ENCODE peak calls at places on chromosomes 3 and 15, in nine cellular contexts. One of them, this sample, is unnamed.

GRCh38 chr15:24645627-24646026 is 29.9 kb upstream of the NPAP1 start:
- DNase-seq in NCI-H1417: no peak
- DNase-seq in naive B cell: no peak
- DNase-seq in progenitor cell of endocrine pancreas: no peak
- DNase-seq in GM23338: no peak
- DNase-seq in activated naive CD4-positive, alpha-beta T cell treated with anti-CD3 and anti-CD28 coated beads, Interleukin-2, amount 50 U/mL, for 72 hours: no peak
- DNase-seq in fibroblast of the aortic adventitia: no peak
- DNase-seq in stimulated activated CD4-positive, alpha-beta T cell treated with anti-CD3 and anti-CD28 coated beads, Interleukin-1b, Interleukin-23, amount 100 ng/mL, for 48 hours: no peak
- DNase-seq in NCI-H1092: no peak
- DNase-seq in this sample: no peak

GRCh38 chr15:68310178-68310810 is 32.7 kb downstream of the FEM1B start:
- DNase-seq in activated naive CD4-positive, alpha-beta T cell treated with anti-CD3 and anti-CD28 coated beads, Interleukin-2, amount 50 U/mL, for 72 hours: peak
- DNase-seq in stimulated activated CD4-positive, alpha-beta T cell treated with anti-CD3 and anti-CD28 coated beads, Interleukin-1b, Interleukin-23, amount 100 ng/mL, for 48 hours: no peak
- DNase-seq in NCI-H1092: no peak
- DNase-seq in GM23338: no peak
- DNase-seq in fibroblast of the aortic adventitia: no peak
- DNase-seq in progenitor cell of endocrine pancreas: no peak
- DNase-seq in NCI-H1417: no peak
- DNase-seq in naive B cell: no peak
- DNase-seq in this sample: no peak

GRCh38 chr3:148005456-148005855 is 596.3 kb downstream of the ZIC1 start:
- DNase-seq in stimulated activated CD4-positive, alpha-beta T cell treated with anti-CD3 and anti-CD28 coated beads, Interleukin-1b, Interleukin-23, amount 100 ng/mL, for 48 hours: no peak
- DNase-seq in fibroblast of the aortic adventitia: no peak
- DNase-seq in GM23338: no peak
- DNase-seq in NCI-H1092: no peak
- DNase-seq in naive B cell: no peak
- DNase-seq in activated naive CD4-positive, alpha-beta T cell treated with anti-CD3 and anti-CD28 coated beads, Interleukin-2, amount 50 U/mL, for 72 hours: no peak
- DNase-seq in NCI-H1417: no peak
- DNase-seq in progenitor cell of endocrine pancreas: no peak
- DNase-seq in this sample: no peak

GRCh38 chr3:37922721-37923575 is 61.3 kb downstream of the CTDSPL start:
- DNase-seq in GM23338: no peak
- DNase-seq in NCI-H1417: no peak
- DNase-seq in progenitor cell of endocrine pancreas: no peak
- DNase-seq in fibroblast of the aortic adventitia: peak
- DNase-seq in stimulated activated CD4-positive, alpha-beta T cell treated with anti-CD3 and anti-CD28 coated beads, Interleukin-1b, Interleukin-23, amount 100 ng/mL, for 48 hours: no peak
- DNase-seq in NCI-H1092: no peak
- DNase-seq in activated naive CD4-positive, alpha-beta T cell treated with anti-CD3 and anti-CD28 coated beads, Interleukin-2, amount 50 U/mL, for 72 hours: no peak
- DNase-seq in naive B cell: no peak
- DNase-seq in this sample: no peak

GRCh38 chr3:43183456-43183855 is 77.6 kb upstream of the POMGNT2 start:
- DNase-seq in fibroblast of the aortic adventitia: no peak
- DNase-seq in stimulated activated CD4-positive, alpha-beta T cell treated with anti-CD3 and anti-CD28 coated beads, Interleukin-1b, Interleukin-23, amount 100 ng/mL, for 48 hours: no peak
- DNase-seq in progenitor cell of endocrine pancreas: no peak
- DNase-seq in activated naive CD4-positive, alpha-beta T cell treated with anti-CD3 and anti-CD28 coated beads, Interleukin-2, amount 50 U/mL, for 72 hours: no peak
- DNase-seq in naive B cell: no peak
- DNase-seq in NCI-H1092: no peak
- DNase-seq in GM23338: no peak
- DNase-seq in NCI-H1417: no peak
- DNase-seq in this sample: no peak

GRCh38 chr15:27235689-27236088 is 264.7 kb downstream of the GABRG3 start:
- DNase-seq in activated naive CD4-positive, alpha-beta T cell treated with anti-CD3 and anti-CD28 coated beads, Interleukin-2, amount 50 U/mL, for 72 hours: no peak
- DNase-seq in NCI-H1417: no peak
- DNase-seq in stimulated activated CD4-positive, alpha-beta T cell treated with anti-CD3 and anti-CD28 coated beads, Interleukin-1b, Interleukin-23, amount 100 ng/mL, for 48 hours: no peak
- DNase-seq in GM23338: no peak
- DNase-seq in naive B cell: no peak
- DNase-seq in progenitor cell of endocrine pancreas: no peak
- DNase-seq in fibroblast of the aortic adventitia: peak
- DNase-seq in NCI-H1092: no peak
- DNase-seq in this sample: no peak

GRCh38 chr3:88150771-88151170 is 1.0 kb downstream of the C3orf38 start:
- DNase-seq in naive B cell: peak
- DNase-seq in progenitor cell of endocrine pancreas: no peak
- DNase-seq in stimulated activated CD4-positive, alpha-beta T cell treated with anti-CD3 and anti-CD28 coated beads, Interleukin-1b, Interleukin-23, amount 100 ng/mL, for 48 hours: no peak
- DNase-seq in activated naive CD4-positive, alpha-beta T cell treated with anti-CD3 and anti-CD28 coated beads, Interleukin-2, amount 50 U/mL, for 72 hours: no peak
- DNase-seq in NCI-H1417: peak
- DNase-seq in NCI-H1092: no peak
- DNase-seq in GM23338: no peak
- DNase-seq in fibroblast of the aortic adventitia: no peak
- DNase-seq in this sample: no peak

GRCh38 chr15:39191871-39192281 is 389.0 kb upstream of the THBS1 start:
- DNase-seq in naive B cell: no peak
- DNase-seq in NCI-H1092: no peak
- DNase-seq in GM23338: no peak
- DNase-seq in fibroblast of the aortic adventitia: peak
- DNase-seq in activated naive CD4-positive, alpha-beta T cell treated with anti-CD3 and anti-CD28 coated beads, Interleukin-2, amount 50 U/mL, for 72 hours: no peak
- DNase-seq in NCI-H1417: no peak
- DNase-seq in stimulated activated CD4-positive, alpha-beta T cell treated with anti-CD3 and anti-CD28 coated beads, Interleukin-1b, Interleukin-23, amount 100 ng/mL, for 48 hours: no peak
- DNase-seq in progenitor cell of endocrine pancreas: no peak
- DNase-seq in this sample: no peak

GRCh38 chr3:24640330-24640877 is 145.8 kb upstream of the THRB start:
- DNase-seq in NCI-H1417: peak
- DNase-seq in naive B cell: peak
- DNase-seq in fibroblast of the aortic adventitia: peak
- DNase-seq in GM23338: peak
- DNase-seq in NCI-H1092: peak
- DNase-seq in activated naive CD4-positive, alpha-beta T cell treated with anti-CD3 and anti-CD28 coated beads, Interleukin-2, amount 50 U/mL, for 72 hours: no peak
- DNase-seq in stimulated activated CD4-positive, alpha-beta T cell treated with anti-CD3 and anti-CD28 coated beads, Interleukin-1b, Interleukin-23, amount 100 ng/mL, for 48 hours: no peak
- DNase-seq in progenitor cell of endocrine pancreas: no peak
- DNase-seq in this sample: no peak